ENCODE peak calls at places on chromosome 6, in seven cellular contexts. L, G, A, T, P, V and M are unnamed samples.

GRCh38 chr6:138084904-138085838 is 22.0 kb downstream of the PERP start:
- DNase-seq in L (no peak), P (no peak), T (no peak), V (no peak), A (no peak), G (no peak), M (no peak)

GRCh38 chr6:131979515-131980337 is 28.6 kb upstream of the CCN2 start:
- DNase-seq in L (peak), P (no peak), G (peak), V (no peak), T (no peak), A (no peak), M (no peak)

GRCh38 chr6:75402296-75402695 is 91.3 kb downstream of the FILIP1 start:
- DNase-seq in T (no peak), G (peak), P (peak), L (peak), V (no peak), A (peak), M (no peak)

GRCh38 chr6:37761872-37762271 is 57.7 kb upstream of the ZFAND3 start:
- DNase-seq in P (no peak), L (no peak), T (no peak), V (no peak), G (no peak), A (no peak), M (no peak)

GRCh38 chr6:121608270-121608669 is 172.8 kb downstream of the GJA1 start:
- DNase-seq in P (no peak), V (no peak), G (no peak), T (no peak), L (no peak), A (no peak), M (no peak)

GRCh38 chr6:69022991-69023390 is 387.9 kb downstream of the ADGRB3 start:
- DNase-seq in A (no peak), L (peak), T (no peak), V (no peak), P (no peak), G (peak), M (no peak)

GRCh38 chr6:57064809-57065208 is 18.3 kb downstream of the KIAA1586 start:
- DNase-seq in G (no peak), T (no peak), L (peak), V (no peak), A (no peak), P (no peak), M (no peak)

GRCh38 chr6:44561832-44562496 is 174.5 kb downstream of the CDC5L start:
- DNase-seq in L (no peak), V (no peak), P (no peak), A (no peak), T (no peak), G (no peak), M (no peak)

GRCh38 chr6:17393335-17394191 is at the start of gene CAP2:
- DNase-seq in T (peak), L (peak), P (no peak), G (peak), A (peak), V (no peak), M (no peak)

GRCh38 chr6:4781967-4782537 is 5.8 kb downstream of the CDYL start:
- DNase-seq in L (no peak), G (no peak), T (no peak), V (no peak), A (no peak), P (no peak), M (no peak)

GRCh38 chr6:75301537-75301936 is 16.9 kb upstream of the TMEM30A start:
- DNase-seq in L (no peak), P (no peak), A (no peak), G (no peak), V (no peak), T (no peak), M (no peak)

GRCh38 chr6:37559501-37559900 is 59.8 kb upstream of the CCDC167 start:
- DNase-seq in L (no peak), V (no peak), P (no peak), A (no peak), G (no peak), T (no peak), M (no peak)